ENCODE peak calls at places on chromosome 1, in five cellular contexts. One of them, this sample, is unnamed.
A peak's percentile ranks its signal among the peaks of the same experiment; 100 is the strongest.

GRCh38 chr1:212040629-212041028 is 5.1 kb downstream of the DTL start:
- DNase-seq in activated T-cell treated with anti-CD3 and anti-CD28 coated beads, Interleukin-2, amount 50 U/mL, for 24 hours: no peak
- DNase-seq in ascending aorta: no peak
- DNase-seq in GM20000: no peak
- DNase-seq in A549: no peak
- DNase-seq in this sample: no peak

GRCh38 chr1:234214129-234214910 is 158.9 kb upstream of the COA6 start:
- DNase-seq in activated T-cell treated with anti-CD3 and anti-CD28 coated beads, Interleukin-2, amount 50 U/mL, for 24 hours: peak; percentile 52
- DNase-seq in ascending aorta: no peak
- DNase-seq in GM20000: peak; percentile 54
- DNase-seq in A549: no peak
- DNase-seq in this sample: peak; percentile 45

GRCh38 chr1:29836626-29837305 is 600.4 kb downstream of the PTPRU start:
- DNase-seq in activated T-cell treated with anti-CD3 and anti-CD28 coated beads, Interleukin-2, amount 50 U/mL, for 24 hours: no peak
- DNase-seq in ascending aorta: peak; percentile 57
- DNase-seq in GM20000: no peak
- DNase-seq in A549: no peak
- DNase-seq in this sample: no peak

GRCh38 chr1:214378492-214378891 is 97.5 kb downstream of the SMYD2 start:
- DNase-seq in activated T-cell treated with anti-CD3 and anti-CD28 coated beads, Interleukin-2, amount 50 U/mL, for 24 hours: no peak
- DNase-seq in ascending aorta: no peak
- DNase-seq in GM20000: no peak
- DNase-seq in A549: no peak
- DNase-seq in this sample: no peak

GRCh38 chr1:31795801-31796621 is 19.8 kb downstream of the SPOCD1 start:
- DNase-seq in activated T-cell treated with anti-CD3 and anti-CD28 coated beads, Interleukin-2, amount 50 U/mL, for 24 hours: peak; percentile 14
- DNase-seq in ascending aorta: peak; percentile 66
- DNase-seq in GM20000: no peak
- DNase-seq in A549: no peak
- DNase-seq in this sample: peak; percentile 76

GRCh38 chr1:175834597-175834996 is 91.2 kb upstream of the TNR start:
- DNase-seq in activated T-cell treated with anti-CD3 and anti-CD28 coated beads, Interleukin-2, amount 50 U/mL, for 24 hours: no peak
- DNase-seq in ascending aorta: no peak
- DNase-seq in GM20000: no peak
- DNase-seq in A549: no peak
- DNase-seq in this sample: no peak

GRCh38 chr1:12644829-12645228 is 944 bp downstream of the AADACL4 start:
- DNase-seq in activated T-cell treated with anti-CD3 and anti-CD28 coated beads, Interleukin-2, amount 50 U/mL, for 24 hours: no peak
- DNase-seq in ascending aorta: no peak
- DNase-seq in GM20000: no peak
- DNase-seq in A549: no peak
- DNase-seq in this sample: no peak

GRCh38 chr1:213244664-213245091 is 193.6 kb downstream of the RPS6KC1 start:
- DNase-seq in activated T-cell treated with anti-CD3 and anti-CD28 coated beads, Interleukin-2, amount 50 U/mL, for 24 hours: no peak
- DNase-seq in ascending aorta: no peak
- DNase-seq in GM20000: peak; percentile 31
- DNase-seq in A549: peak; percentile 29
- DNase-seq in this sample: no peak

This sample was measured in left cardiac atrium.